ENCODE peak calls at places on chromosomes 11 and 22, in seven cellular contexts. R is effector memory CD8-positive, alpha-beta T cell; X is SW480; D is tibial artery; Q is DND-41; C is NCI-H748 treated with DMSO at 0.1 percent for 48 hours; N is heart right ventricle. O is an unnamed sample.

GRCh38 chr11:15783619-15784018 is 572.7 kb downstream of the SOX6 start:
- DNase-seq in D (no peak), C (no peak), N (no peak), Q (no peak), X (no peak), R (no peak), O (no peak)

GRCh38 chr11:120073196-120073595 is 64.7 kb downstream of the TRIM29 start:
- DNase-seq in Q (no peak), X (no peak), D (no peak), C (no peak), N (no peak), R (no peak), O (no peak)

GRCh38 chr22:41471606-41472005 is 2.7 kb downstream of the ACO2 start:
- DNase-seq in D (no peak), X (no peak), R (no peak), N (no peak), C (no peak), Q (no peak), O (no peak)

GRCh38 chr22:25716637-25717036 is 25.4 kb upstream of the MYO18B start:
- DNase-seq in C (no peak), D (no peak), Q (no peak), N (no peak), R (no peak), X (no peak), O (no peak)

GRCh38 chr22:20569059-20570058 is 61.9 kb downstream of the MED15 start:
- DNase-seq in X (peak), D (peak), R (peak), C (no peak), Q (peak), N (peak), O (no peak)

GRCh38 chr11:125188021-125188420 is 23.5 kb downstream of the PKNOX2 start:
- DNase-seq in D (no peak), C (no peak), R (no peak), N (no peak), Q (no peak), X (no peak), O (no peak)

GRCh38 chr11:89321401-89321800 is 143.7 kb downstream of the TYR start:
- DNase-seq in C (no peak), X (no peak), D (no peak), R (no peak), Q (no peak), N (no peak), O (no peak)

GRCh38 chr22:37959231-37959825 is 5.8 kb downstream of the POLR2F start:
- DNase-seq in D (no peak), Q (no peak), C (no peak), R (no peak), N (no peak), X (no peak), O (no peak)

GRCh38 chr22:19522190-19522880 is 1.9 kb downstream of the CLDN5 start:
- DNase-seq in R (no peak), N (peak), Q (peak), X (no peak), C (no peak), D (no peak), O (no peak)

GRCh38 chr11:12963789-12964536 is 45.2 kb upstream of the RASSF10 start:
- DNase-seq in R (peak), Q (peak), C (peak), N (peak), D (peak), X (peak), O (peak)

GRCh38 chr11:133905677-133906156 is 51.1 kb downstream of the IGSF9B start:
- DNase-seq in D (no peak), X (no peak), N (no peak), C (no peak), R (no peak), Q (no peak), O (no peak)

GRCh38 chr11:86089659-86090058 is 20.8 kb upstream of the PICALM start:
- DNase-seq in Q (no peak), X (no peak), N (no peak), C (no peak), D (no peak), R (no peak), O (no peak)

GRCh38 chr11:83151274-83151977 is 5.5 kb upstream of the PCF11 start:
- DNase-seq in R (no peak), Q (no peak), N (no peak), X (peak), C (no peak), D (no peak), O (no peak)

GRCh38 chr11:104113541-104113940 is 50.4 kb downstream of the PDGFD start:
- DNase-seq in C (no peak), Q (no peak), R (no peak), D (no peak), N (no peak), X (no peak), O (no peak)

GRCh38 chr11:19441752-19442553 is 201.2 kb upstream of the E2F8 start:
- DNase-seq in N (peak), D (peak), C (no peak), X (peak), R (no peak), Q (no peak), O (peak)

GRCh38 chr11:4511267-4511666 is 28.8 kb downstream of the OR52K1 start:
- DNase-seq in X (no peak), R (no peak), C (no peak), Q (no peak), N (no peak), D (no peak), O (no peak)

GRCh38 chr11:62497132-62497915 is 49.3 kb downstream of the AHNAK start:
- DNase-seq in N (no peak), C (no peak), Q (peak), X (peak), R (no peak), D (peak), O (no peak)

GRCh38 chr22:36922097-36922608 is 8.7 kb downstream of the CSF2RB start:
- DNase-seq in D (no peak), N (no peak), Q (no peak), C (no peak), R (no peak), X (no peak), O (no peak)

GRCh38 chr11:102453921-102454320 is 1.4 kb upstream of the TMEM123 start:
- DNase-seq in N (no peak), R (no peak), X (no peak), Q (no peak), D (no peak), C (no peak), O (no peak)

GRCh38 chr22:27987557-27987956 is 68.5 kb upstream of the PITPNB start:
- DNase-seq in C (no peak), Q (peak), N (no peak), D (peak), R (no peak), X (peak), O (no peak)

GRCh38 chr11:117419136-117419914 is 91.7 kb downstream of the CEP164 start:
- DNase-seq in N (no peak), X (no peak), C (no peak), Q (no peak), D (no peak), R (no peak), O (no peak)

GRCh38 chr11:93487032-93487483 is 56.1 kb downstream of the SMCO4 start:
- DNase-seq in Q (no peak), X (no peak), N (no peak), D (no peak), R (no peak), C (peak), O (peak)

O was measured in NCI-H2227 treated with DMSO at 0.1 percent for 48 hours.